ENCODE peak calls at places on chromosomes 16 and 17, in four cellular contexts. P is ascending aorta, B is right atrium auricular region, C is sigmoid colon. W is an unnamed sample.

GRCh38 chr17:35799942-35800341 is 4.5 kb upstream of the MMP28 start:
- DNase-seq in C (peak; percentile 94), B (no peak), P (peak; percentile 83), W (peak; percentile 65)

GRCh38 chr16:74592847-74593246 is 14.1 kb downstream of the GLG1 start:
- DNase-seq in C (no peak), P (no peak), B (no peak), W (no peak)

GRCh38 chr16:56812884-56813283 is 52.1 kb upstream of the SLC12A3 start:
- DNase-seq in B (no peak), P (no peak), C (no peak), W (no peak)

GRCh38 chr16:75406943-75407342 is 26.4 kb downstream of the CFDP1 start:
- DNase-seq in P (no peak), C (no peak), B (no peak), W (no peak)

GRCh38 chr17:35849469-35850348 is 19.0 kb downstream of the HEATR9 start:
- DNase-seq in B (peak; percentile 62), P (no peak), C (no peak), W (no peak)

GRCh38 chr16:57603110-57604024 is 25.1 kb upstream of the ADGRG1 start:
- DNase-seq in C (peak; percentile 27), P (peak; percentile 47), B (no peak), W (no peak)

GRCh38 chr17:55332296-55333041 is 67.7 kb downstream of the HLF start:
- DNase-seq in C (no peak), B (no peak), P (no peak), W (no peak)

GRCh38 chr17:49621420-49621819 is 45.7 kb downstream of the NXPH3 start:
- DNase-seq in P (no peak), C (no peak), B (no peak), W (no peak)

GRCh38 chr16:50665128-50665878 is 15.8 kb downstream of the SNX20 start:
- DNase-seq in C (peak; percentile 86), P (peak; percentile 88), B (peak; percentile 84), W (peak; percentile 85)

GRCh38 chr16:30786115-30786935 is 680 bp downstream of the ZNF629 start:
- DNase-seq in B (no peak), C (no peak), P (no peak), W (no peak)

GRCh38 chr17:18246880-18247612 is 11.5 kb downstream of the FLII start:
- DNase-seq in P (no peak), B (no peak), C (peak; percentile 81), W (peak; percentile 97)

GRCh38 chr16:70390774-70391173 is 44.1 kb downstream of the DDX19A start:
- DNase-seq in C (no peak), P (no peak), B (no peak), W (no peak)

GRCh38 chr16:23015580-23015979 is 133.7 kb downstream of the USP31 start:
- DNase-seq in P (no peak), B (no peak), C (no peak), W (no peak)

GRCh38 chr17:6862822-6863221 is 31.3 kb upstream of the TEKT1 start:
- DNase-seq in P (no peak), B (no peak), C (no peak), W (no peak)

GRCh38 chr17:71188811-71189492 is 931.9 kb upstream of the SOX9 start:
- DNase-seq in C (no peak), P (no peak), B (no peak), W (no peak)

GRCh38 chr16:4134434-4134833 is 18.2 kb upstream of the ADCY9 start:
- DNase-seq in B (no peak), C (no peak), P (no peak), W (no peak)

GRCh38 chr17:19753049-19753444 is 4.9 kb upstream of the ALDH3A1 start:
- DNase-seq in B (no peak), C (peak; percentile 90), P (peak; percentile 95), W (peak; percentile 53)

GRCh38 chr17:70521821-70522256 is 352.5 kb downstream of the KCNJ2 start:
- DNase-seq in C (no peak), P (no peak), B (peak; percentile 62), W (peak; percentile 59)

GRCh38 chr16:30761427-30761927 is 385 bp downstream of the CFAP119 start:
- DNase-seq in C (no peak), P (no peak), B (no peak), W (no peak)

GRCh38 chr17:80691784-80692183 is 147.1 kb downstream of the RPTOR start:
- DNase-seq in B (no peak), C (no peak), P (no peak), W (no peak)

DNA sequence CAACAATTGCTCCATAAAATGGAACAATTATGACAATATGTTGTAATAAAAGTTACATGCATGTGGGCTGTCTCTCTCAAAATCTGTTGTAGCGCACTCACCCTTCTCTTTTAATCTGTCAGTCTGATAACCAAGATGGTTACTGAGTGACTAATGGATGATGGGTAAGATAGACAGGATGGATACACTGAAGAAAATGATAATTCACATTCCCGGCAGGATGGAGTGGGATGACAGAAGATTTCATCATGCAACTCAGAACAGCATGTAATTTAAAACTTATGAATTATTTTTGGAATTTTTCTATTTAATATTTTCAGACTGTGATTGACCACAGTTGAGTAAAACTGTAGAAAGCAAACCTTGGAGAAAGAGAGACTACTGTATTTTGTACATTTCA is 30.5 kb downstream of the CDH13 start:
- DNase-seq in B (no peak), P (no peak), C (no peak), W (no peak)
- H3K4me1 ChIP-seq in B (peaks cover 34% of the 10 kb centered on the region), P (no peaks in the 10 kb centered on the region), C (peaks cover 12% of the 10 kb centered on the region), W (peaks cover 4% of the 10 kb centered on the region)

GRCh38 chr17:1568950-1569810 is 6.6 kb upstream of the PITPNA start:
- DNase-seq in B (no peak), P (no peak), C (no peak), W (no peak)
- H3K4me3 ChIP-seq in B (no peak overlapping the region), P (no peak overlapping the region), C (no peak overlapping the region), W (no peak overlapping the region)

GRCh38 chr17:79087428-79088143 is 13.0 kb downstream of the ENGASE start:
- DNase-seq in C (peak; percentile 88), B (peak; percentile 68), P (peak; percentile 83), W (peak; percentile 86)
- TF ChIP-seq CTCF in C (peak; percentile 92), B (peak; percentile 93), P (peak; percentile 86), W (peak; percentile 84)

GRCh38 chr17:79002291-79002690 is 7.3 kb downstream of the CANT1 start:
- DNase-seq in C (peak; percentile 38), B (no peak), P (peak; percentile 53), W (no peak)

GRCh38 chr17:78999947-79000395 is 9.6 kb downstream of the CANT1 start:
- DNase-seq in C (peak; percentile 35), P (peak; percentile 58), B (no peak), W (no peak)

GRCh38 chr17:79001190-79002020 is 8.2 kb downstream of the CANT1 start:
- DNase-seq in B (no peak), C (peak; percentile 58), P (peak; percentile 62), W (peak; percentile 54)

GRCh38 chr17:78999056-78999768 is 10.4 kb downstream of the CANT1 start:
- DNase-seq in P (peak; percentile 49), B (no peak), C (peak; percentile 63), W (peak; percentile 31)

DNA sequence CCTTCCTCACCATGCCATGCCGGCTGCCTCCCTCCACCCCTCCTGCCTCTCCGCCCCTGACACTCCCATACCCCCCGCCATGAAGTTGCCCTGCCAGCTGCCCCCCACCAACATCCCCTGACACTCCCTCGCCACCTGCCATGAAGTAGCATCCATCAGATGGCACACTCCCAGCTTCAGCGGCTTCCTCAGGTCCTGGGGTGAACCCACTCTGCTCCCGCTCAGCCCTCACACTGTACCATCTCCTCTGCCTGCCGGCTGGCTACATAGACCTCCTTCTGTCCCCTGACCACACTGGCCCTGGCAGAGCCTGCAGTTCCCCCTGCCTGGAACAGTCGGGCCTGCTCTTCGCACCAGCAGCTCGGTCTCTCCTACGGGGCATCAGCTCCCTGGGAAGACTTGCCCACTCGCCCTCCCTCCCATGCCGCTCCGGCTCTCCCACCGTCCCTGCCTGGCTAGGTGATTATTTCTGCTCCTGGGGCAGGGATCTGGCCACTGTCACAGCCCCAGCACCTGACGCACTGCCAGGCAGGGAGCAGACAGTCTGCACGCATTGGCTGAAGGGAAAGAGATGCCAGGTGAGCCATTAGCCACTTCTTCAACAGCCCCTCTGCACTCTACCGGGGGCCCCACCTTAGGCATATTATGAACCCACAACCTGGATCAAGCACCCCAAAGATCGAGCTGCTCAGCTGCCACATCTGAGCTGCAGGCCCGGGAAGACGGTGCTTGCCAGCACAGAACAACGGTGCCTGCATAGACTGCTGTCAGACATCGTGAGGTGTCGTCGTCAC is 9.0 kb downstream of the CANT1 start:
- DNase-seq in B (no peak), P (peak; percentile 62), C (peak; percentile 64), W (peak; percentile 37)
- H3K4me1 ChIP-seq in B (peaks cover 27% of the 10 kb centered on the region), P (no peaks in the 10 kb centered on the region), C (peaks cover 12% of the 10 kb centered on the region), W (peaks cover 69% of the 10 kb centered on the region)

GRCh38 chr17:61000911-61001310 is 323.3 kb downstream of the BCAS3 start:
- DNase-seq in C (no peak), B (no peak), P (no peak), W (no peak)
- H3K4me3 ChIP-seq in C (no peak overlapping the region), B (no peak overlapping the region), P (no peak overlapping the region), W (no peak overlapping the region)

GRCh38 chr16:89919535-89920406 is 1.1 kb downstream of the MC1R start:
- DNase-seq in C (no peak), B (no peak), P (no peak), W (peak; percentile 51)
- TF ChIP-seq CTCF in C (no peak), B (no peak), P (no peak), W (no peak)

DNA sequence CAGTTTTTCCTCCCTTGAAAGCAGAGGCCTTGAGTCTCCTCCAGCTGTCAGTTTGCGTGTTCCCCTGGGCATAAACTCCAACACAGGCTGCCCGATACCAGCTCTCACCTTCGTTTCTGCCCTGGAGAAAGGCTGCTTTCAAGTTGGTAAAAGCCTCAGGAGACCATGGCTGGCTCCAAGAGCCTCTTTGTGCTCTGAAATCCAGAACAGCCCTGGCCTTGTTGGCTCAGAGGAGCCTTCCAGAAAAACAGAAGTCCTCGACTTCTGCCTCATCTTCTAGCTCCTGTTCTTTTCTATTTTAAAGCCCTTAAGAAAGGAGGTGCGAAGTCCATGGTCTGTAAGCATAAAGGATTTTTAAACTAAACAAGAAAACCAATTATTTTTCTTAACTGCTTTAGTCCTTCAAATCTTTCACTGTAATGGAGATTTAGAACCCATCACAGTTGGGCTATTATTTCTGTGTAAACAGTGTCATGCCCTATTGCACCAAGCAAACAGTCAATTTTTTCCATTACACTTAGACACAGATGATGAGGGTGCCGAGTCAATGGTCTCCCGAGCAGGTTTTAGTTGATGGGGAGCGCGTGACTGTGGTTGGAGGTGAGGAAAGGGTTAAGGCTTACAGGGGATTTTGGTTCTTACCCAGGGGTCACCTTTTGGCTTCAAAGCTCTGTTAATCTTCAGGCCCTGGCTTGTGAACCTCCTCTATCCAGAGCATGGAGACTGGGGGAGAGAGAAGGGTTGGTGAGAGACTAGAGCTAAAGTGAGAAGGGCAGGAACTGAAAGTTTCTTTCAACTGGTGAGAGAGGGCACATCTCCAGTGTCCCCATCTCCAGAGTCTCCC is 212.8 kb downstream of the MSI2 start:
- DNase-seq in C (no peak), B (no peak), P (no peak), W (no peak)
- H3K4me1 ChIP-seq in C (peaks cover 12% of the 10 kb centered on the region), B (peaks cover 37% of the 10 kb centered on the region), P (no peaks in the 10 kb centered on the region), W (no peaks in the 10 kb centered on the region)

DNA sequence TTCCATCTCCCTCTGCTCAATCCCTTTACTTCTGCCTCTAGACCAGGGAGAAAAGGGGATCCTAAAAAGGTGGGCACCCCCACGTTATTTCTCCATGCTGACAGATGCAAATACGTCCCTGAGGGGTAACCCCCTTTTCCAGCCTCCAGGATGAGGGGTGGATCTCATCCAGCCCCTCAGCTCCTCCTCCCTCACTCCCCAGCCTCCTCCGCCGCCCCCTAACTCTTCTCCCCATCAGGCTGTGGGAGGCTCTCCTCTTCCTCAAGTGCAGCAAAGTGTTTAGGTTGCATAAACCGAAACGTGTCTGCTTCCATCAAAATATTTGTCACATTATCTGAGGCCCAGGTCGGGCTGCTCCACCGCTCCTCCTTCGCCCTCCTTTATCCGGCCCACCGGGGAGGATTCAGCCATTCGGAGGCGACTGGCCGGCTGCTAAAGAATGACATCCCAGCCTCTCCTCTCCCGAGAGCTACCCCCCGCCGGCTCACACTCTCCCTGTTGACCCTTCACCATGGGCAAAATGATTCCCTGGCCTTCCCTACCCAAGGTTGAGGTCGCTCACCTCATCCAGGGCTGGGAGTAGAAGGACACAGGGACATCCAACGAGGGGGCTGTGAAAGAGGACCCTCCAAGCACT is 1.2 kb upstream of the C1QL1 start:
- DNase-seq in B (no peak), C (no peak), P (no peak), W (no peak)
- H3K4me3 ChIP-seq in B (no peak overlapping the region), C (no peak overlapping the region), P (peak overlapping the region; percentile 67), W (no peak overlapping the region)

W was measured in mucosa of descending colon.